ENCODE peak calls at places on chromosome 4, in six cellular contexts. O is dorsolateral prefrontal cortex; W is NCI-H2029; E is endodermal cell; R is Peyer's patch; B is effector CD4-positive, alpha-beta T cell. S is an unnamed sample.

GRCh38 chr4:1406946-1407656 is 859 bp upstream of the NKX1-1 start:
- DNase-seq in O (peak), E (peak), W (no peak), R (no peak), B (no peak), S (peak)

GRCh38 chr4:31016322-31017061 is 296.3 kb downstream of the PCDH7 start:
- DNase-seq in E (peak), W (no peak), R (no peak), B (no peak), O (no peak), S (no peak)

GRCh38 chr4:161791796-161792556 is 371.8 kb downstream of the FSTL5 start:
- DNase-seq in W (no peak), E (no peak), O (no peak), R (no peak), B (no peak), S (no peak)

GRCh38 chr4:3267576-3268394 is 18.8 kb downstream of the MSANTD1 start:
- DNase-seq in B (no peak), R (peak), W (peak), O (no peak), E (peak), S (peak)

GRCh38 chr4:47528651-47529050 is 43.6 kb downstream of the ATP10D start:
- DNase-seq in W (no peak), E (no peak), R (no peak), O (no peak), B (no peak), S (no peak)

GRCh38 chr4:109752545-109752944 is 22.7 kb upstream of the PLA2G12A start:
- DNase-seq in E (no peak), W (no peak), O (no peak), B (no peak), R (no peak), S (no peak)

GRCh38 chr4:74123065-74123728 is 24.2 kb upstream of the CXCL2 start:
- DNase-seq in R (no peak), E (no peak), O (no peak), W (peak), B (no peak), S (no peak)

GRCh38 chr4:160318567-160319220 is 1215.8 kb downstream of the RAPGEF2 start:
- DNase-seq in E (no peak), R (no peak), B (no peak), O (no peak), W (no peak), S (no peak)

GRCh38 chr4:3630934-3631585 is 98.8 kb upstream of the LRPAP1 start:
- DNase-seq in O (no peak), R (no peak), B (no peak), W (no peak), E (no peak), S (no peak)